ENCODE peak calls at places on chromosomes 2 and 18, in seven cellular contexts. I is stomach, P is testis, O is breast epithelium, M is K562, K is prostate gland, Y is tibial nerve. E is an unnamed sample.

GRCh38 chr2:60152226-60152833 is 401.1 kb downstream of the BCL11A start:
- DNase-seq in I (no peak), P (no peak), O (no peak), M (peak), K (no peak), Y (no peak), E (no peak)

GRCh38 chr18:58882039-58882438 is 17.4 kb downstream of the ZNF532 start:
- DNase-seq in I (no peak), P (no peak), O (no peak), M (no peak), K (no peak), Y (no peak), E (no peak)

GRCh38 chr2:11100976-11101375 is 54.3 kb upstream of the SLC66A3 start:
- DNase-seq in I (no peak), P (peak), O (no peak), M (no peak), K (no peak), Y (no peak), E (no peak)

GRCh38 chr2:84904717-84905174 is 710 bp upstream of the TMSB10 start:
- DNase-seq in I (peak), P (peak), O (peak), M (peak), K (peak), Y (peak), E (peak)

GRCh38 chr2:221715783-221716386 is 143.8 kb upstream of the EPHA4 start:
- DNase-seq in I (no peak), P (no peak), O (no peak), M (no peak), K (no peak), Y (no peak), E (no peak)

GRCh38 chr2:144390424-144391020 is 129.4 kb downstream of the ZEB2 start:
- DNase-seq in I (no peak), P (no peak), O (no peak), M (no peak), K (no peak), Y (no peak), E (no peak)

GRCh38 chr2:141595531-141595930 is 535.3 kb downstream of the LRP1B start:
- DNase-seq in I (no peak), P (no peak), O (no peak), M (no peak), K (no peak), Y (no peak), E (no peak)

GRCh38 chr2:196482119-196483065 is 157.1 kb upstream of the CCDC150 start:
- DNase-seq in I (no peak), P (no peak), O (no peak), M (no peak), K (no peak), Y (no peak), E (no peak)

GRCh38 chr2:20185176-20186022 is 39.5 kb downstream of the SDC1 start:
- DNase-seq in I (no peak), P (no peak), O (no peak), M (no peak), K (no peak), Y (no peak), E (no peak)

GRCh38 chr18:76708727-76709353 is 113.5 kb upstream of the ZNF236 start:
- DNase-seq in I (no peak), P (peak), O (no peak), M (no peak), K (no peak), Y (no peak), E (peak)

GRCh38 chr2:47019532-47019931 is 103.9 kb upstream of the MCFD2 start:
- DNase-seq in I (no peak), P (no peak), O (no peak), M (no peak), K (no peak), Y (no peak), E (no peak)
- H3K4me3 ChIP-seq in I (no peak), P (no peak), O (no peak), M (no peak), K (no peak), Y (no peak), E (no peak)

DNA sequence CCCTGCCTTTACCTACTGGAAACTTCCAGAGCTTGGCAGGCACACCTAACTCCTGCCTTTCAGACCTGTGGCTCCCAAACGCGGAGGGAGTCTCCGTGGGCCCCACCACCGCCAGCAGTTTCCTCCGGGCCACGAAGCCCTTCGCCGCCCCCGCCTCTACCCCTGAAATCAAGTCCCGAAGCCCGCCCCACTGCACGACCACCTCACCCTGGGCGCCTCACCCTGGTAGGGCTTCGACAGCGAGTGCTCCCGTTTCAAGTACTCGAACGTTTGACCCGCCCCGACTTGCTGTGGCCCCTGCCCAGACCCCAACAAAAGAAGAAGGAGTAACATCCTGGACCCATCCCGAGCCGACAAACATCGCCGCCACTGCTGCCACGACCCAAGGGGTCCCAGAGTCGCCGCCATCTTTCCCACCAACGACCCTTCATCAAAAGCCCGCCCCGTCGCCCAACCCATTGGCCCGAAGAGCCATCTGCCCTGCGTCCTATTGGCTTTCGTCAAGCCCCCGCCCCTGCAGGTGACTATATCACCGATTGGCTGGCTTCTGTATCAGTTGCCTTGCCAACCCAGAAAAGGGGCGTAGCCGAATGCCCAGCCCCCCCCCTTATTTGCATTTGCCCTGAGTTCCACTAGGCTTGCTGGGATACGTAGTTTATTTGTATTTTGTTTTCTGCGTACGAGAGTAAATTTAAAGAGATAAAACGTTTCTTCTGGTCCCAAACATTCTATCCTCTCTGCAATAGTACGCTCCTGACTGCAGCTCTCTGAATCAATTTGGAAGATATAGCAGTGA is at the start of gene LMAN2L:
- DNase-seq in I (peak), P (peak), O (peak), M (peak), K (peak), Y (peak), E (peak)
- TF ChIP-seq POLR2A in I (no peak), P (no peak), O (no peak), M (peak), K (peak), Y (no peak), E (no peak)

GRCh38 chr18:55252053-55252675 is 292.9 kb upstream of the CCDC68 start:
- DNase-seq in I (no peak), P (no peak), O (no peak), M (no peak), K (no peak), Y (no peak), E (no peak)
- H3K4me3 ChIP-seq in I (no peak), P (no peak), O (peak), M (no peak), K (no peak), Y (no peak), E (no peak)

GRCh38 chr18:48832961-48833700 is 117.6 kb downstream of the SMAD7 start:
- DNase-seq in I (peak), P (peak), O (peak), M (no peak), K (no peak), Y (no peak), E (peak)

GRCh38 chr18:48835119-48835518 is 115.6 kb downstream of the SMAD7 start:
- DNase-seq in I (no peak), P (no peak), O (no peak), M (no peak), K (no peak), Y (no peak), E (no peak)

GRCh38 chr18:48833701-48834394 is 116.9 kb downstream of the SMAD7 start:
- DNase-seq in I (peak), P (no peak), O (no peak), M (no peak), K (no peak), Y (no peak), E (peak)

GRCh38 chr18:48835745-48836191 is 115.0 kb downstream of the SMAD7 start:
- DNase-seq in I (no peak), P (no peak), O (no peak), M (no peak), K (no peak), Y (no peak), E (no peak)

GRCh38 chr18:48834421-48835011 is 116.2 kb downstream of the SMAD7 start:
- DNase-seq in I (peak), P (peak), O (peak), M (no peak), K (no peak), Y (no peak), E (peak)
- TF ChIP-seq POLR2A in I (no peak), P (no peak), O (no peak), M (no peak), K (no peak), Y (no peak), E (no peak)

GRCh38 chr2:160401895-160402294 is 91.7 kb downstream of the RBMS1 start:
- DNase-seq in I (no peak), P (no peak), O (no peak), M (no peak), K (no peak), Y (no peak), E (no peak)
- H3K4me3 ChIP-seq in I (no peak), P (no peak), O (no peak), M (no peak), K (no peak), Y (no peak), E (no peak)

GRCh38 chr2:191977754-191978153 is 130.9 kb upstream of the CAVIN2 start:
- DNase-seq in I (no peak), P (no peak), O (no peak), M (no peak), K (no peak), Y (no peak), E (no peak)

GRCh38 chr2:191970867-191971266 is 124.0 kb upstream of the CAVIN2 start:
- DNase-seq in I (no peak), P (no peak), O (no peak), M (no peak), K (no peak), Y (no peak), E (no peak)

GRCh38 chr2:191974676-191975075 is 127.8 kb upstream of the CAVIN2 start:
- DNase-seq in I (no peak), P (no peak), O (no peak), M (no peak), K (no peak), Y (no peak), E (no peak)

GRCh38 chr2:191979221-191979730 is 132.4 kb upstream of the CAVIN2 start:
- DNase-seq in I (no peak), P (no peak), O (no peak), M (no peak), K (no peak), Y (no peak), E (no peak)

GRCh38 chr2:191976436-191976835 is 129.5 kb upstream of the CAVIN2 start:
- DNase-seq in I (no peak), P (no peak), O (no peak), M (no peak), K (no peak), Y (no peak), E (no peak)
- TF ChIP-seq POLR2A in I (no peak), P (no peak), O (no peak), M (no peak), K (no peak), Y (no peak), E (no peak)

DNA sequence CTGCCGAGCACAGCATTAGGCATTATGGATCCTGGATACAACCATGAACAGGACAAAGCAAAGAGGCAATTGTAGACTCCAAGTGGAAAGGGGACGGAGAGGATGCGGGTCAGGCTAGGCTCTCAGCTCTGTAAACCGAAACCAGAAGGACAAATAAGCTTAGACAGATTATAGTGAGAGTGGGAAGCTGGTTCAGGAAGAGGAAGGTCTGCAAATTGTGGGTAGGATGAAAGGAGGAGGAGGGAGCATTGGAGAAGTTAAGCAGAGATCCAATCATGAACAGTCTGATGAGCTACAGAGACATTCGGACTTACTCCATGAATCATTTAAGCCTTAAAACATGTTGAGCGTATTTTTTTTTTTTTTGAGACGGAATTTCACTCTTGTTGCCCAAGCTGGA is 3.0 kb downstream of the MSH6 start:
- DNase-seq in I (no peak), P (no peak), O (no peak), M (no peak), K (no peak), Y (no peak), E (no peak)
- H3K4me3 ChIP-seq in I (peak), P (no peak), O (no peak), M (no peak), K (no peak), Y (no peak), E (no peak)

DNA sequence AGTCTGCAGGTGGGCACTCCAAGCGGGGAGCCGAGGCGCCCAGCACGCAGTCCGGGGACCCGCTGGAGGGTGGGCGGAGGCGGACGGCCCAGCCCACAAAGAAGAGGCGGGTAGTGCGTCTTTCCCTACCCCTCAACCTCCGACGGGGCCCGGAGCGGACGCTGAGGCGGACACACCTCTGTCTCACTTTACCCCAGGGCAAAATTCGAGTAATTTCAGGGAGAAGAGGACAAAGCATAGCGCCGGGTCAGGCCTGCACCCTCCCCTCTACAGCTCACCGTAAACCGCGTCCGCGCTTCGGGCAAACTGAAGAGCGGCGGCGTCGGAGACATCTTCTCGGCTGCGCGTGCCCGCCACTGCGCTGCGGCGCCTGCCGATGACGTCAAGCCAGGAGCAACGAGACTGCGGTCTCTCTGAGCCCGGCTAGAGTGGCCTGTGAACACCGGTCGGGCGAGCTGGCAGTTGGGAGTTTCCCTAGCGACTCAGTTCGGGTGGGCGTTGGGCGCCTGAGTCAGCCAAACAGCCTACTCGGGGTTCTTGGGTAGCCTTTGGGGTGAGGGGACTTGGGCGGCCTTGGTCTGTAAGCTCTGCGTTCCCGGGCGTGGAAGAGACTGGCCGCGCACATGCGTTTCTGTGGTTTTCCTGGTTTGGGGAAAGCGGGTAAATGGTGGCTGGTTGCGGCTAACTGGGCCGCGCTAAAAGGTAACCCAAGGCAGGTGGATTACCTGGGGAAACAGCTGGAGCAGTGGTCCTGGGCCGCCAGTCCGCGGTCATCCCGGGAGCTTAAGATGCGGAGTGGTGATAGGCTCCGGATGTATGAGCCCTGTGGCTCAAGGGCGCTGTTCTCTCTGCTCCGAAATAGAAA is at the start of gene THOC1:
- DNase-seq in I (peak), P (peak), O (peak), M (peak), K (peak), Y (peak), E (peak)
- TF ChIP-seq POLR2A in I (peak), P (no peak), O (peak), M (peak), K (peak), Y (peak), E (no peak)

DNA sequence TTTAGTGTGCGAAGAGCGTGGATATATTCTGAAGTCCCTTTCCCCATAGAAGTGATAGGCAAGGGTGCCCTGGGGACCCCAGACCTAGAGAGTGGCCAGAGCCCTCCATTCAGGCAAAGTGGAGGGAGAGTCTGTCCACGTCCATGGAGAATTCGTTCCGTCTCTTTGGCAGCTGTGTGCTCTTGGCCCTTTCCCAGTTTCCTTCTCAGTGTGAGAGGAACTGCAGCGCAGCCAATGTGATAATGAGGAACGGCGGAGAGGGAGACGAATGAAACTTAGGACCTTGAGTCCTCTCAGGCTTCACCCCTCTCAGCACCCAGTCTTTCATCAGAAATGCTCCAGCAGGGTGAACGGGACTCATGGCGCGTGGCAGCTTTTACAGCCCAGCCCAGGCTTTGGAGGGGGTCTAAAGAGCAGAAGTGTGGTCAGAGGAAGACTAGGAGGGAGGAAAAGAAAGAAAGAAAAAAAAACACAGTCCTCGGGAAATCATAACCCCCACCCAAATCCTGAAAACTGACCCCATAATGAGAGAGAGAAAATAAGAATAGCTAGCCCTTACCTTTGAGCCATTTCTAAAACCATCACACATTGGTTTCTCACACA is 95.0 kb upstream of the RIOK3 start:
- DNase-seq in I (peak), P (peak), O (peak), M (no peak), K (no peak), Y (peak), E (peak)
- H3K4me3 ChIP-seq in I (no peak), P (no peak), O (peak), M (no peak), K (no peak), Y (no peak), E (no peak)

E was measured in lower leg skin.